ENCODE peak calls at places on chromosomes 2 and 18, in nine cellular contexts. I, S, Y, D, F, H, V, C and R are unnamed samples.

GRCh38 chr2:20093263-20094141 is 42.1 kb upstream of the LAPTM4A start:
- DNase-seq in I (peak), S (peak), Y (peak), D (peak), F (no peak), H (peak), V (peak), C (peak), R (peak)

GRCh38 chr18:22254088-22254487 is 84.7 kb downstream of the GATA6 start:
- DNase-seq in I (no peak), S (no peak), Y (no peak), D (no peak), F (no peak), H (no peak), V (no peak), C (no peak), R (no peak)

GRCh38 chr2:191677091-191677645 is 768 bp upstream of the NABP1 start:
- DNase-seq in I (peak), S (peak), Y (peak), D (no peak), F (no peak), H (no peak), V (peak), C (peak), R (no peak)

GRCh38 chr2:136025057-136025973 is 39.9 kb upstream of the DARS1 start:
- DNase-seq in I (peak), S (peak), Y (peak), D (peak), F (no peak), H (peak), V (peak), C (peak), R (peak)

GRCh38 chr2:152627010-152627957 is 90.0 kb downstream of the PRPF40A start:
- DNase-seq in I (peak), S (no peak), Y (peak), D (peak), F (no peak), H (no peak), V (no peak), C (peak), R (no peak)

GRCh38 chr2:40369619-40370397 is 82.1 kb downstream of the SLC8A1 start:
- DNase-seq in I (peak), S (no peak), Y (peak), D (no peak), F (no peak), H (no peak), V (no peak), C (peak), R (no peak)

GRCh38 chr2:173323371-173323770 is 31.3 kb upstream of the CDCA7 start:
- DNase-seq in I (no peak), S (no peak), Y (no peak), D (no peak), F (no peak), H (no peak), V (no peak), C (no peak), R (no peak)

GRCh38 chr2:99571609-99572344 is 82.0 kb upstream of the REV1 start:
- DNase-seq in I (no peak), S (no peak), Y (no peak), D (no peak), F (no peak), H (no peak), V (no peak), C (peak), R (no peak)

GRCh38 chr2:128413718-128414341 is 95.2 kb upstream of the HS6ST1 start:
- DNase-seq in I (no peak), S (no peak), Y (no peak), D (no peak), F (no peak), H (peak), V (peak), C (no peak), R (no peak)

GRCh38 chr2:120629241-120629895 is 106.3 kb upstream of the GLI2 start:
- DNase-seq in I (no peak), S (no peak), Y (no peak), D (no peak), F (no peak), H (no peak), V (no peak), C (no peak), R (no peak)

GRCh38 chr18:47747260-47747795 is 183.1 kb downstream of the SMAD2 start:
- DNase-seq in I (no peak), S (no peak), Y (no peak), D (no peak), F (no peak), H (no peak), V (no peak), C (no peak), R (no peak)

GRCh38 chr2:10951558-10952414 is 40.1 kb downstream of the KCNF1 start:
- DNase-seq in I (peak), S (no peak), Y (no peak), D (no peak), F (no peak), H (no peak), V (no peak), C (no peak), R (no peak)

GRCh38 chr2:238350150-238350549 is 29.8 kb downstream of the TRAF3IP1 start:
- DNase-seq in I (no peak), S (no peak), Y (no peak), D (no peak), F (no peak), H (no peak), V (no peak), C (no peak), R (no peak)

GRCh38 chr2:9656270-9656766 is 25.5 kb upstream of the YWHAQ start:
- DNase-seq in I (peak), S (no peak), Y (peak), D (no peak), F (peak), H (no peak), V (no peak), C (peak), R (peak)

DNA sequence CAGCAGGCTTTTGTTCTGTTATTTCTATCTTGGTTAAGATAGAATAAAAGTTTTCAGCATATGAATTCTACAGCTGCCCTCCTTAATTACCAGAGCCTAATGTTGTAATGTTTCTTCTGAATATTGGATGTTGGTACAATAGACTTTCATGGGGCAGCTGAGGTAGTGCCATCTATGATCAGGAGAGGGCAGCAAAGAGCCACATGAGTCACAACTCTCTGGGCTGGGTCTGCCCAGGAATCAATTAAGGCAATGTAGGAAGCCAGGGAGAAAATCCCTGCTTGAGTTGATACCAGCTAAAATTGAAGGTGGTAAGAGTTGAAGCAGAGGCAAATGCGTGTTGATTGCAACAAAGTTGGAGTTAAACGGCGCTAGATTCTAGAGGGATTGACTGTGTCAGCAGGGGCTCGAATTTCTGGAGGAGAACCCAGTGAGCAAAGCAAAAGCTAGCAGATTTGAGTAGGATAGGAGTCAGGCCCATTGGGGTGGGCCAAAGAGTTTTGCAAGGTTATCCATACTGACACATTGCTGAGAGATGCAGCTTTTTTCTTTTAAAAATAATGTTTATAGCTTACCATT is 10.6 kb upstream of the MC5R start:
- DNase-seq in I (peak), S (peak), Y (peak), D (peak), F (peak), H (peak), V (peak), C (peak), R (no peak)
- TF ChIP-seq CTCF in I (peak), S (peak), Y (peak), D (peak), F (peak), H (peak), V (peak), C (peak), R (peak)

DNA sequence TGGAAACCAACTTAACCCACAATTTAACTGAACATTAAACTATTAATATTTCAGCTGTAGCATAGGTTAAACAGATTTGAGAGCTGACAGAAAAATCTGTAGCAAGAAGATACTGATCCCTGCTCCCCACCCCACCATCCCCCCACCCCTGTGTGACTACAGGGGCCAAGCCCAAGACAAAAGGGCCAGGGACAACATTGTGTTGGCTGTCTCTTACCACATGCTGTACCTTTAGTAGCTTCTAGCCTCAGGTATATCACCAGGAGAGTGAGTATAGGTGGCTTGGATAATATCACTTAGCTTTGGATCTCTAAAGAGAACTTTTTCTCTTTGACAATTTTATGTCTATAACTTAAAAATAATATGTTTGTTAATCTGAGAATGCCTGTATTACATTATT is 140.7 kb downstream of the AGPS start:
- DNase-seq in I (no peak), S (no peak), Y (no peak), D (no peak), F (no peak), H (no peak), V (no peak), C (no peak), R (no peak)
- H3K4me3 ChIP-seq in I (no peak), S (no peak), Y (no peak), D (no peak), F (no peak), H (no peak), V (no peak), C (no peak), R (no peak)

DNA sequence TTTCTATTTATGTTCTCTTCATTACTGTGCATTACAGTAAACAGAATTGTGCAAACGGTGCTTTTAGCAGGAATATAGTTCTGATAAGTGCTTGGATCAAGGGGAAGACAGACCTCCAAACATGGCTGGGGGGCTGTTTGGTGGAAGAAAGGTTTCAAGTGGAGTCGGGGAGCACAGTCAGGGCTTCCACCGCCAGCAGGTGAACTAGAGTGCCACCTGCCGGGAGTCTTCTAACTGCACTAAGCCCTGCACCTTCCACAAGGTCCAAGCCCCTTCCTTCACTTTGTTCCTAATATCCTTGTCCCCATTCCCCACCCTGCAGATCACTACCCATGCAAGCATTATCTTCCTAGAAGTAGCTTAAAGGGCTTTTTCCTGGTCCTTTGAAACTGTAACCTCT is 11.1 kb downstream of the ONECUT2 start:
- DNase-seq in I (peak), S (no peak), Y (no peak), D (no peak), F (no peak), H (no peak), V (no peak), C (no peak), R (no peak)
- TF ChIP-seq CTCF in I (peak), S (peak), Y (peak), D (peak), F (peak), H (peak), V (no peak), C (peak), R (peak)

GRCh38 chr2:176637134-176637496 is 367.9 kb downstream of the MTX2 start:
- DNase-seq in I (no peak), S (no peak), Y (no peak), D (no peak), F (no peak), H (no peak), V (no peak), C (no peak), R (no peak)
- H3K4me3 ChIP-seq in I (peak), S (peak), Y (peak), D (no peak), F (no peak), H (no peak), V (peak), C (peak), R (peak)

GRCh38 chr2:24860631-24861030 is 59.4 kb downstream of the ADCY3 start:
- DNase-seq in I (no peak), S (no peak), Y (no peak), D (no peak), F (no peak), H (no peak), V (no peak), C (no peak), R (no peak)
- TF ChIP-seq CTCF in I (no peak), S (no peak), Y (no peak), D (no peak), F (no peak), H (no peak), V (no peak), C (no peak), R (no peak)

DNA sequence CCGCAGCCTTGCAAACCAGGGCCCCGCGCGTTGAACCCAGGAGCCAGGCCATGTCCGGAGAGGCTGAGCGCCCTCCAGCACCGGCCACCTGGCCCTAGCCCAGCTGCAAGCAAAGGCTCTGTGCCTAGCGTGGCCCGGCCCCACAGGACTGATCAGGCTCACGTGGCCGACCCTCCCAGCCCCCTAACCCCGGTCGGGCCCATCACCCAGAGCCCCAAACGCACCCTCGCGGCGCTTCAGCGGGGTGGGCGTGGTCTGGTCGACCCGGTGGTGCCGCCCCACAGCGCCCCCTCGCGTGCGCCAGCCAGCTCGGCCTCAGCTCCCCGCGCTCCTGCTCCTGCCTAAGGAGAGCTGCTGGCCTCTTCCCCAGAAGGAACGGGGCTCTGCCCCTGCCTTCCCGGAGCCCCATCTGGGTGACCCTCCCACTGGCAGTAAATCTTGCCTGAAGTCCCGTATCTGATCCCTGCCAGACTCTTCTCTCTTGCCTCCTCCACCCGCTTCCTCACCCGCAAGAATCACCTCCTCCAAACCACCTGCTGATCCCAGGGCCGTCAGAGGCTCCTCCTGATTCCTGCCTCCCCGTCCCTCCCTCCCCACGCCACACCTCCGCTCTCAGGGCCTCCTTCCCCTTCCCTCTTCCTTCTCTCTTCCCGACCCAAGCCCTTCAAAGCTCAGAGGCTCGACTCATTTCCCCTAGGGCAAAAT is 12.3 kb upstream of the TEX51 start:
- DNase-seq in I (peak), S (peak), Y (peak), D (peak), F (peak), H (peak), V (peak), C (no peak), R (peak)
- H3K4me3 ChIP-seq in I (peak), S (peak), Y (no peak), D (peak), F (peak), H (no peak), V (peak), C (no peak), R (peak)

GRCh38 chr18:34661464-34662087 is 48.5 kb upstream of the DTNA start:
- DNase-seq in I (peak), S (no peak), Y (peak), D (peak), F (no peak), H (no peak), V (no peak), C (peak), R (peak)
- TF ChIP-seq CTCF in I (peak), S (peak), Y (peak), D (peak), F (peak), H (peak), V (peak), C (peak), R (peak)

DNA sequence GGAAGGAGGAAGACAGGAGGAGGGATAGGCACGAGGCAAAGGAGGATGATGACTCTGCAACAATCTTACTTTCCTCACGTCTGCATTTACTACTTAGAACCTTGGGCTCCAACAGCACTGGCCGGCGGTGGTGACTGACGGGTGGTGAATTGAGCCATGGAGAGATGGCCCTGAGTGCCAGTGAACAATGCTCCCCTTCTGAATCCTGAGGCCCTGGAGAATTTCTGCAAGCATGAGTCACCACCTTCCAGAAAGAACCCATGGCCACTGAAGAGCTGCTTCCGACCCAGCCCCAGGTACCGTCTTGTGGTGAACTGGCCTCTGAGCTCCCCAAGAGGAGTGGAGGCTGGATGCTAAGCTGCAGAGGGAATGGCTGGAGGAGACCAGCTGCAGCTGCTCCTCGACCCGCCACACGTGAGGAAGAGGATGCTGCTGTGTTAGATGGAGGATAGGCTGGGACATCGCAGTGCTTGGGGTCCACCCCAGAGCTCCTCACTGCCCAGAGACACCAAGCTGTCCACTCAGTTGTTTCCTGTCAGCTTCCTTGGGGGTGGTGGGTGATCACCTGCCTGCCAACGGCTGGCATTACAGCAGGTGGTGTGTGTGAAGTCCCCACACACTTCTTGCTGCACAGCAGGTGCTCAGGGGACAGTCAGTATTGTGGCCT is 186.5 kb upstream of the ID2 start:
- DNase-seq in I (no peak), S (no peak), Y (no peak), D (no peak), F (no peak), H (no peak), V (no peak), C (no peak), R (no peak)
- H3K4me3 ChIP-seq in I (no peak), S (no peak), Y (no peak), D (no peak), F (no peak), H (no peak), V (no peak), C (no peak), R (no peak)

GRCh38 chr2:216109962-216110614 is 940 bp downstream of the XRCC5 start:
- DNase-seq in I (peak), S (no peak), Y (peak), D (peak), F (no peak), H (no peak), V (no peak), C (peak), R (no peak)
- TF ChIP-seq CTCF in I (peak), S (peak), Y (peak), D (peak), F (no peak), H (peak), V (no peak), C (peak), R (peak)

GRCh38 chr2:55052087-55053061 is 2.1 kb upstream of the RTN4 start:
- DNase-seq in I (peak), S (no peak), Y (no peak), D (no peak), F (no peak), H (no peak), V (no peak), C (peak), R (no peak)
- H3K4me3 ChIP-seq in I (no peak), S (no peak), Y (peak), D (peak), F (no peak), H (no peak), V (no peak), C (peak), R (no peak)